ENCODE peak calls at places on chromosome 9, in five cellular contexts. K, O, M, S and G are unnamed samples.

GRCh38 chr9:98806394-98807069 is 938 bp upstream of the GALNT12 start:
- DNase-seq in M (peak), S (peak), O (no peak), K (no peak), G (peak)

GRCh38 chr9:16928179-16928945 is 57.9 kb upstream of the BNC2 start:
- DNase-seq in O (no peak), S (no peak), K (no peak), M (peak), G (no peak)

GRCh38 chr9:26310294-26310693 is 582.3 kb downstream of the CAAP1 start:
- DNase-seq in O (no peak), S (peak), K (no peak), M (peak), G (no peak)

GRCh38 chr9:129491486-129491855 is 129.4 kb downstream of the C9orf50 start:
- DNase-seq in O (no peak), M (peak), S (no peak), K (no peak), G (no peak)

GRCh38 chr9:112665347-112665746 is 52.6 kb downstream of the INIP start:
- DNase-seq in S (peak), O (no peak), K (no peak), M (peak), G (peak)

GRCh38 chr9:115144706-115145105 is 26.7 kb upstream of the TNC start:
- DNase-seq in S (no peak), K (no peak), M (peak), O (no peak), G (no peak)

GRCh38 chr9:14278291-14278721 is 35.6 kb downstream of the NFIB start:
- DNase-seq in O (no peak), M (peak), S (peak), K (no peak), G (no peak)

GRCh38 chr9:110206388-110206787 is 1.6 kb downstream of the C9orf152 start:
- DNase-seq in M (no peak), S (no peak), K (no peak), O (no peak), G (no peak)

GRCh38 chr9:105661011-105661410 is 1.2 kb upstream of the TAL2 start:
- DNase-seq in M (no peak), K (no peak), S (no peak), O (no peak), G (no peak)

GRCh38 chr9:23581936-23582335 is 244.1 kb downstream of the ELAVL2 start:
- DNase-seq in M (peak), O (no peak), K (no peak), S (no peak), G (no peak)

GRCh38 chr9:69933445-69933844 is 110.2 kb upstream of the MAMDC2 start:
- DNase-seq in M (no peak), S (no peak), K (no peak), O (no peak), G (no peak)

GRCh38 chr9:120441446-120442279 is 138.3 kb downstream of the CDK5RAP2 start:
- DNase-seq in O (no peak), S (peak), M (peak), K (no peak), G (no peak)

GRCh38 chr9:81035171-81035570 is 654.2 kb downstream of the TLE1 start:
- DNase-seq in K (no peak), M (peak), O (no peak), S (peak), G (no peak)

GRCh38 chr9:28464817-28465216 is 891.5 kb upstream of the C9orf72 start:
- DNase-seq in O (no peak), S (no peak), K (no peak), M (no peak), G (no peak)

GRCh38 chr9:107989544-107989943 is 500.0 kb upstream of the KLF4 start:
- DNase-seq in M (peak), K (no peak), S (peak), O (no peak), G (no peak)

GRCh38 chr9:91155181-91155580 is 206.5 kb downstream of the AUH start:
- DNase-seq in S (no peak), K (no peak), M (no peak), O (no peak), G (no peak)

GRCh38 chr9:80605129-80605528 is 1033.4 kb downstream of the TLE4 start:
- DNase-seq in M (peak), O (no peak), S (peak), K (no peak), G (peak)

GRCh38 chr9:89413963-89414638 is 83.8 kb downstream of the SEMA4D start:
- DNase-seq in O (no peak), K (no peak), M (no peak), S (no peak), G (no peak)

GRCh38 chr9:117718085-117718484 is 13.9 kb downstream of the TLR4 start:
- DNase-seq in S (no peak), K (no peak), O (no peak), M (peak), G (no peak)

GRCh38 chr9:8857330-8858249 is 1058.0 kb upstream of the DMAC1 start:
- DNase-seq in O (no peak), M (peak), S (peak), K (no peak), G (peak)

GRCh38 chr9:105302728-105303127 is 58.3 kb downstream of the SLC44A1 start:
- DNase-seq in O (no peak), K (no peak), S (no peak), M (no peak), G (no peak)

GRCh38 chr9:114418053-114418452 is 30.3 kb upstream of the AKNA start:
- DNase-seq in S (no peak), M (no peak), K (no peak), O (no peak), G (no peak)

GRCh38 chr9:131334568-131335105 is 45.1 kb downstream of the PLPP7 start:
- DNase-seq in S (peak), O (no peak), M (peak), K (no peak), G (no peak)

GRCh38 chr9:1071730-1072129 is 21.6 kb downstream of the DMRT2 start:
- DNase-seq in K (no peak), M (no peak), O (no peak), S (no peak), G (no peak)

GRCh38 chr9:134730011-134730760 is 88.6 kb downstream of the COL5A1 start:
- DNase-seq in K (no peak), M (peak), S (peak), O (no peak), G (no peak)

GRCh38 chr9:2362170-2362569 is 259.4 kb upstream of the VLDLR start:
- DNase-seq in S (no peak), O (no peak), M (no peak), K (no peak), G (no peak)

GRCh38 chr9:131578016-131578415 is 32.7 kb downstream of the PRRT1B start:
- DNase-seq in K (no peak), S (no peak), O (no peak), M (no peak), G (no peak)

GRCh38 chr9:85729882-85730281 is 11.9 kb downstream of the AGTPBP1 start:
- DNase-seq in S (no peak), K (no peak), O (no peak), M (no peak), G (no peak)

GRCh38 chr9:13948037-13948436 is 365.9 kb downstream of the NFIB start:
- DNase-seq in M (no peak), K (no peak), O (no peak), S (peak), G (no peak)

GRCh38 chr9:121573717-121574485 is 74.3 kb upstream of the GGTA1 start:
- DNase-seq in O (no peak), M (no peak), K (no peak), S (no peak), G (peak)